ENCODE peak calls at places on chromosomes 6 and 20, in four cellular contexts. One of them, this sample, is unnamed.

GRCh38 chr6:85568411-85568810 is 25.2 kb downstream of the SNX14 start:
- DNase-seq in CD4-positive, alpha-beta T cell: no peak
- DNase-seq in IMR-90: no peak
- DNase-seq in HT1080: no peak
- DNase-seq in this sample: no peak

GRCh38 chr20:43666376-43667328 is at the start of gene MYBL2:
- DNase-seq in CD4-positive, alpha-beta T cell: peak; percentile 53
- DNase-seq in IMR-90: peak; percentile 45
- DNase-seq in HT1080: no peak
- DNase-seq in this sample: peak; percentile 84

GRCh38 chr6:112163295-112164257 is 76.2 kb downstream of the FAM229B start:
- DNase-seq in CD4-positive, alpha-beta T cell: peak; percentile 74
- DNase-seq in IMR-90: peak; percentile 31
- DNase-seq in HT1080: peak; percentile 62
- DNase-seq in this sample: peak; percentile 75

GRCh38 chr6:131846023-131846663 is 38.3 kb downstream of the ENPP1 start:
- DNase-seq in CD4-positive, alpha-beta T cell: no peak
- DNase-seq in IMR-90: no peak
- DNase-seq in HT1080: no peak
- DNase-seq in this sample: no peak

GRCh38 chr6:112683926-112684325 is 336.8 kb downstream of the RFPL4B start:
- DNase-seq in CD4-positive, alpha-beta T cell: no peak
- DNase-seq in IMR-90: peak; percentile 95
- DNase-seq in HT1080: peak; percentile 40
- DNase-seq in this sample: peak; percentile 77

GRCh38 chr6:106084973-106085686 is 1.0 kb upstream of the PRDM1 start:
- DNase-seq in CD4-positive, alpha-beta T cell: no peak
- DNase-seq in IMR-90: peak; percentile 68
- DNase-seq in HT1080: peak; percentile 48
- DNase-seq in this sample: peak; percentile 84

GRCh38 chr20:22080985-22081384 is 375.5 kb downstream of the PAX1 start:
- DNase-seq in CD4-positive, alpha-beta T cell: no peak
- DNase-seq in IMR-90: no peak
- DNase-seq in HT1080: peak; percentile 44
- DNase-seq in this sample: no peak

GRCh38 chr6:3031857-3032256 is 32.2 kb downstream of the NQO2 start:
- DNase-seq in CD4-positive, alpha-beta T cell: no peak
- DNase-seq in IMR-90: no peak
- DNase-seq in HT1080: no peak
- DNase-seq in this sample: no peak

GRCh38 chr6:144149894-144150672 is at the start of gene STX11:
- DNase-seq in CD4-positive, alpha-beta T cell: peak; percentile 52
- DNase-seq in IMR-90: peak; percentile 29
- DNase-seq in HT1080: peak; percentile 63
- DNase-seq in this sample: peak; percentile 74

GRCh38 chr6:106182455-106182854 is 96.3 kb downstream of the PRDM1 start:
- DNase-seq in CD4-positive, alpha-beta T cell: no peak
- DNase-seq in IMR-90: no peak
- DNase-seq in HT1080: no peak
- DNase-seq in this sample: no peak

GRCh38 chr20:22533823-22534751 is 50.3 kb downstream of the FOXA2 start:
- DNase-seq in CD4-positive, alpha-beta T cell: no peak
- DNase-seq in IMR-90: no peak
- DNase-seq in HT1080: no peak
- DNase-seq in this sample: no peak

GRCh38 chr6:87122477-87122876 is 27.6 kb upstream of the CGA start:
- DNase-seq in CD4-positive, alpha-beta T cell: no peak
- DNase-seq in IMR-90: no peak
- DNase-seq in HT1080: no peak
- DNase-seq in this sample: no peak

GRCh38 chr6:106070626-106071025 is 15.5 kb upstream of the PRDM1 start:
- DNase-seq in CD4-positive, alpha-beta T cell: no peak
- DNase-seq in IMR-90: no peak
- DNase-seq in HT1080: no peak
- DNase-seq in this sample: no peak

GRCh38 chr20:20462185-20462584 is 94.3 kb downstream of the INSM1 start:
- DNase-seq in CD4-positive, alpha-beta T cell: no peak
- DNase-seq in IMR-90: no peak
- DNase-seq in HT1080: no peak
- DNase-seq in this sample: no peak

GRCh38 chr6:130324657-130325056 is 41.2 kb upstream of the TMEM200A start:
- DNase-seq in CD4-positive, alpha-beta T cell: no peak
- DNase-seq in IMR-90: peak; percentile 83
- DNase-seq in HT1080: no peak
- DNase-seq in this sample: peak; percentile 89

GRCh38 chr6:33699131-33699530 is 12.4 kb downstream of the UQCC2 start:
- DNase-seq in CD4-positive, alpha-beta T cell: no peak
- DNase-seq in IMR-90: no peak
- DNase-seq in HT1080: no peak
- DNase-seq in this sample: no peak

GRCh38 chr6:149904661-149905370 is 6.9 kb upstream of the RAET1E start:
- DNase-seq in CD4-positive, alpha-beta T cell: no peak
- DNase-seq in IMR-90: no peak
- DNase-seq in HT1080: no peak
- DNase-seq in this sample: no peak

GRCh38 chr6:13412639-13413465 is 74.5 kb downstream of the GFOD1 start:
- DNase-seq in CD4-positive, alpha-beta T cell: no peak
- DNase-seq in IMR-90: no peak
- DNase-seq in HT1080: no peak
- DNase-seq in this sample: no peak

GRCh38 chr6:2940851-2941250 is 30.5 kb downstream of the SERPINB6 start:
- DNase-seq in CD4-positive, alpha-beta T cell: no peak
- DNase-seq in IMR-90: no peak
- DNase-seq in HT1080: no peak
- DNase-seq in this sample: no peak

GRCh38 chr20:17873410-17874270 is 95.0 kb downstream of the SNX5 start:
- DNase-seq in CD4-positive, alpha-beta T cell: no peak
- DNase-seq in IMR-90: peak; percentile 96
- DNase-seq in HT1080: peak; percentile 57
- DNase-seq in this sample: peak; percentile 77

GRCh38 chr6:51213806-51214205 is 395.1 kb downstream of the TFAP2B start:
- DNase-seq in CD4-positive, alpha-beta T cell: no peak
- DNase-seq in IMR-90: no peak
- DNase-seq in HT1080: no peak
- DNase-seq in this sample: no peak

GRCh38 chr6:5084787-5085637 is at the start of gene PPP1R3G:
- DNase-seq in CD4-positive, alpha-beta T cell: no peak
- DNase-seq in IMR-90: peak; percentile 65
- DNase-seq in HT1080: no peak
- DNase-seq in this sample: peak; percentile 66

GRCh38 chr6:169950558-169950957 is 199.1 kb downstream of the ERMARD start:
- DNase-seq in CD4-positive, alpha-beta T cell: no peak
- DNase-seq in IMR-90: no peak
- DNase-seq in HT1080: no peak
- DNase-seq in this sample: peak; percentile 5

GRCh38 chr20:7232796-7233195 is 465.3 kb downstream of the BMP2 start:
- DNase-seq in CD4-positive, alpha-beta T cell: no peak
- DNase-seq in IMR-90: no peak
- DNase-seq in HT1080: no peak
- DNase-seq in this sample: no peak

GRCh38 chr6:22236626-22237414 is 60.0 kb downstream of the PRL start:
- DNase-seq in CD4-positive, alpha-beta T cell: no peak
- DNase-seq in IMR-90: peak; percentile 95
- DNase-seq in HT1080: peak; percentile 96
- DNase-seq in this sample: peak; percentile 63

GRCh38 chr6:135972586-135972985 is 121.1 kb downstream of the PDE7B start:
- DNase-seq in CD4-positive, alpha-beta T cell: no peak
- DNase-seq in IMR-90: no peak
- DNase-seq in HT1080: no peak
- DNase-seq in this sample: no peak

GRCh38 chr6:120774275-120774674 is 560.0 kb downstream of the TBC1D32 start:
- DNase-seq in CD4-positive, alpha-beta T cell: no peak
- DNase-seq in IMR-90: no peak
- DNase-seq in HT1080: peak; percentile 79
- DNase-seq in this sample: peak; percentile 23

GRCh38 chr6:45049188-45049843 is 278.8 kb upstream of the RUNX2 start:
- DNase-seq in CD4-positive, alpha-beta T cell: no peak
- DNase-seq in IMR-90: peak; percentile 28
- DNase-seq in HT1080: peak; percentile 77
- DNase-seq in this sample: peak; percentile 73

GRCh38 chr6:148438593-148438992 is 96.0 kb downstream of the SASH1 start:
- DNase-seq in CD4-positive, alpha-beta T cell: no peak
- DNase-seq in IMR-90: peak; percentile 44
- DNase-seq in HT1080: no peak
- DNase-seq in this sample: no peak

GRCh38 chr20:50144362-50144761 is 9.2 kb downstream of the PEDS1 start:
- DNase-seq in CD4-positive, alpha-beta T cell: no peak
- DNase-seq in IMR-90: peak; percentile 99
- DNase-seq in HT1080: peak; percentile 77
- DNase-seq in this sample: peak; percentile 95

GRCh38 chr6:158799051-158799792 is 19.9 kb downstream of the EZR start:
- DNase-seq in CD4-positive, alpha-beta T cell: no peak
- DNase-seq in IMR-90: peak; percentile 46
- DNase-seq in HT1080: no peak
- DNase-seq in this sample: peak; percentile 25

GRCh38 chr6:161355731-161356130 is 81.9 kb upstream of the AGPAT4 start:
- DNase-seq in CD4-positive, alpha-beta T cell: no peak
- DNase-seq in IMR-90: no peak
- DNase-seq in HT1080: no peak
- DNase-seq in this sample: no peak

GRCh38 chr20:4014031-4014474 is 1.3 kb downstream of the RNF24 start:
- DNase-seq in CD4-positive, alpha-beta T cell: no peak
- DNase-seq in IMR-90: peak; percentile 85
- DNase-seq in HT1080: peak; percentile 86
- DNase-seq in this sample: peak; percentile 85

GRCh38 chr6:155623450-155624178 is 168.0 kb upstream of the NOX3 start:
- DNase-seq in CD4-positive, alpha-beta T cell: no peak
- DNase-seq in IMR-90: no peak
- DNase-seq in HT1080: no peak
- DNase-seq in this sample: no peak

This sample was measured in ELR.